ENCODE peak calls at places on chromosomes 16 and 17, in four cellular contexts. B is ELF-1, M is psoas muscle, I is colonic mucosa. D is an unnamed sample.

GRCh38 chr16:48617104-48617503 is 7.1 kb upstream of the N4BP1 start:
- DNase-seq in B (no peak), M (no peak), I (no peak), D (no peak)

GRCh38 chr17:31112001-31112661 is 17.4 kb downstream of the NF1 start:
- DNase-seq in B (no peak), M (no peak), I (no peak), D (no peak)

GRCh38 chr16:73023320-73023719 is 24.6 kb downstream of the ZFHX3 start:
- DNase-seq in B (no peak), M (no peak), I (no peak), D (no peak)

GRCh38 chr17:17783825-17784598 is 52.8 kb downstream of the SREBF1 start:
- DNase-seq in B (peak; percentile 62), M (peak; percentile 49), I (peak; percentile 50), D (peak; percentile 82)

GRCh38 chr17:44707755-44708400 is 587 bp upstream of the DBF4B start:
- DNase-seq in B (no peak), M (no peak), I (no peak), D (no peak)

GRCh38 chr17:9346296-9346926 is 229.2 kb downstream of the STX8 start:
- DNase-seq in B (no peak), M (no peak), I (no peak), D (no peak)

GRCh38 chr16:25124503-25124902 is 13.0 kb downstream of the LCMT1 start:
- DNase-seq in B (no peak), M (no peak), I (no peak), D (no peak)

GRCh38 chr16:87384162-87384999 is 805 bp upstream of the FBXO31 start:
- DNase-seq in B (no peak), M (peak; percentile 59), I (peak; percentile 60), D (no peak)

GRCh38 chr16:11636172-11636721 is 32.0 kb upstream of the SNN start:
- DNase-seq in B (peak; percentile 91), M (no peak), I (peak; percentile 70), D (no peak)

GRCh38 chr16:11094838-11095565 is 150.6 kb downstream of the CLEC16A start:
- DNase-seq in B (no peak), M (no peak), I (no peak), D (no peak)

GRCh38 chr17:17205368-17206148 is 575 bp downstream of the PLD6 start:
- DNase-seq in B (peak; percentile 76), M (peak; percentile 64), I (peak; percentile 68), D (no peak)

GRCh38 chr16:27403601-27403992 is 1.6 kb downstream of the IL21R start:
- DNase-seq in B (no peak), M (no peak), I (no peak), D (no peak)

GRCh38 chr17:80129006-80129565 is 17.8 kb downstream of the EIF4A3 start:
- DNase-seq in B (no peak), M (no peak), I (no peak), D (no peak)

GRCh38 chr17:31405941-31406371 is 14.5 kb downstream of the RAB11FIP4 start:
- DNase-seq in B (no peak), M (no peak), I (no peak), D (no peak)

GRCh38 chr16:86395477-86395876 is 114.8 kb upstream of the FOXF1 start:
- DNase-seq in B (no peak), M (no peak), I (no peak), D (no peak)

GRCh38 chr17:78933959-78934568 is 8.9 kb upstream of the TIMP2 start:
- DNase-seq in B (peak; percentile 90), M (peak; percentile 96), I (peak; percentile 92), D (peak; percentile 90)

GRCh38 chr17:42187833-42188232 is 2.6 kb upstream of the HCRT start:
- DNase-seq in B (no peak), M (no peak), I (no peak), D (no peak)

GRCh38 chr17:46176975-46177374 is 16.3 kb downstream of the KANSL1 start:
- DNase-seq in B (no peak), M (no peak), I (no peak), D (no peak)

GRCh38 chr17:80917716-80918560 is 73.7 kb upstream of the CHMP6 start:
- DNase-seq in B (no peak), M (no peak), I (no peak), D (no peak)

GRCh38 chr16:55576369-55576768 is 9.9 kb downstream of the CAPNS2 start:
- DNase-seq in B (no peak), M (peak; percentile 15), I (no peak), D (no peak)

GRCh38 chr16:23388786-23389185 is 64.2 kb downstream of the COG7 start:
- DNase-seq in B (no peak), M (no peak), I (no peak), D (no peak)

GRCh38 chr16:66420396-66420795 is 6.7 kb upstream of the BEAN1 start:
- DNase-seq in B (no peak), M (no peak), I (no peak), D (no peak)

GRCh38 chr17:17034496-17035066 is 7.7 kb upstream of the MPRIP start:
- DNase-seq in B (no peak), M (no peak), I (no peak), D (no peak)

GRCh38 chr16:48720266-48720665 is 110.3 kb upstream of the N4BP1 start:
- DNase-seq in B (peak; percentile 56), M (no peak), I (no peak), D (no peak)

GRCh38 chr17:83186226-83186625 is 106.8 kb downstream of the METRNL start:
- DNase-seq in B (no peak), M (peak; percentile 14), I (peak; percentile 17), D (no peak)

GRCh38 chr17:47188266-47188665 is 829 bp downstream of the CDC27 start:
- DNase-seq in B (no peak), M (no peak), I (no peak), D (peak; percentile 10)

GRCh38 chr16:56961386-56961785 is 364 bp upstream of the CETP start:
- DNase-seq in B (no peak), M (no peak), I (no peak), D (no peak)

GRCh38 chr17:83075270-83075880 is 4.0 kb upstream of the METRNL start:
- DNase-seq in B (no peak), M (no peak), I (no peak), D (no peak)

GRCh38 chr16:3909791-3910583 is 29.5 kb upstream of the CREBBP start:
- DNase-seq in B (peak; percentile 23), M (no peak), I (no peak), D (no peak)

GRCh38 chr16:1261131-1261917 is 5.5 kb downstream of the TPSD1 start:
- DNase-seq in B (peak; percentile 88), M (no peak), I (no peak), D (no peak)

GRCh38 chr16:17359778-17360177 is 111.0 kb downstream of the XYLT1 start:
- DNase-seq in B (no peak), M (no peak), I (no peak), D (peak; percentile 68)

D was measured in Ammon's horn.